ENCODE peak calls at places on chromosomes 3 and 15, in four cellular contexts. E is HCT116, R is GM23338, T is heart left ventricle. N is an unnamed sample. For H3K27me3, the result is how much of the 10 kb centered on the place peaks cover.

GRCh38 chr3:50545781-50546180 is 21.8 kb downstream of the C3orf18 start:
- DNase-seq in E (no peak), R (peak), T (no peak), N (no peak)

GRCh38 chr3:37603722-37604121 is 258.0 kb upstream of the CTDSPL start:
- DNase-seq in E (no peak), R (peak), T (no peak), N (no peak)

GRCh38 chr3:46027736-46028397 is 584 bp upstream of the XCR1 start:
- DNase-seq in E (peak), R (peak), T (no peak), N (no peak)

GRCh38 chr15:49814709-49815108 is 193.9 kb downstream of the DTWD1 start:
- DNase-seq in E (no peak), R (no peak), T (no peak), N (no peak)

GRCh38 chr3:20322085-20322484 is 136.1 kb upstream of the SGO1 start:
- DNase-seq in E (no peak), R (no peak), T (no peak), N (no peak)

GRCh38 chr3:61985020-61985419 is 388.3 kb downstream of the FEZF2 start:
- DNase-seq in E (no peak), R (no peak), T (no peak), N (no peak)

GRCh38 chr3:31213869-31214486 is 318.7 kb upstream of the STT3B start:
- DNase-seq in E (no peak), R (no peak), T (no peak), N (no peak)

GRCh38 chr15:67103869-67104268 is 38.5 kb downstream of the SMAD3 start:
- DNase-seq in E (no peak), R (no peak), T (no peak), N (no peak)

GRCh38 chr3:183500981-183501704 is 54.4 kb downstream of the KLHL6 start:
- DNase-seq in E (no peak), R (no peak), T (no peak), N (no peak)

GRCh38 chr15:67383903-67384302 is 129.3 kb downstream of the IQCH start:
- DNase-seq in E (no peak), R (no peak), T (no peak), N (no peak)

GRCh38 chr3:32500880-32501784 is 1.5 kb downstream of the CMTM6 start:
- DNase-seq in E (no peak), R (peak), T (no peak), N (no peak)

GRCh38 chr15:96330064-96330449 is 443 bp upstream of the NR2F2 start:
- DNase-seq in E (peak), R (peak), T (no peak), N (no peak)

GRCh38 chr3:161371441-161372320 is at the start of gene SPTSSB:
- DNase-seq in E (peak), R (peak), T (peak), N (peak)

GRCh38 chr3:120795017-120795648 is 52.6 kb downstream of the GTF2E1 start:
- DNase-seq in E (peak), R (peak), T (peak), N (peak)

GRCh38 chr3:98359993-98360675 is 6.5 kb downstream of the OR5K4 start:
- DNase-seq in E (peak), R (peak), T (no peak), N (no peak)

GRCh38 chr15:50828610-50829206 is 63.2 kb upstream of the SPPL2A start:
- DNase-seq in E (peak), R (peak), T (no peak), N (peak)

GRCh38 chr3:54235998-54236397 is 113.6 kb downstream of the CACNA2D3 start:
- DNase-seq in E (no peak), R (no peak), T (no peak), N (no peak)

GRCh38 chr15:31369716-31370115 is 43.1 kb downstream of the KLF13 start:
- DNase-seq in E (no peak), R (no peak), T (no peak), N (no peak)

GRCh38 chr15:52528465-52529288 is at the start of gene MYO5A:
- DNase-seq in E (peak), R (peak), T (peak), N (no peak)

GRCh38 chr3:108103040-108103751 is 12.4 kb upstream of the CD47 start:
- DNase-seq in E (no peak), R (peak), T (no peak), N (no peak)

GRCh38 chr3:66609660-66610547 is 109.1 kb upstream of the LRIG1 start:
- DNase-seq in E (no peak), R (peak), T (no peak), N (peak)

GRCh38 chr3:119885746-119886530 is 104.0 kb downstream of the NR1I2 start:
- DNase-seq in E (no peak), R (no peak), T (no peak), N (no peak)

GRCh38 chr15:51076142-51076897 is 18.4 kb downstream of the TNFAIP8L3 start:
- DNase-seq in E (no peak), R (no peak), T (no peak), N (no peak)

GRCh38 chr3:148230473-148230872 is 467.2 kb upstream of the AGTR1 start:
- DNase-seq in E (no peak), R (no peak), T (no peak), N (no peak)

GRCh38 chr3:41808152-41808551 is 153.8 kb downstream of the ULK4 start:
- DNase-seq in E (no peak), R (no peak), T (no peak), N (peak)

GRCh38 chr15:74768771-74769342 is 13.0 kb upstream of the CSK start:
- DNase-seq in E (peak), R (peak), T (peak), N (no peak)

GRCh38 chr15:69014454-69014853 is at the start of gene NOX5:
- DNase-seq in E (no peak), R (no peak), T (no peak), N (no peak)

GRCh38 chr3:72836923-72837322 is 11.3 kb downstream of the SHQ1 start:
- DNase-seq in E (no peak), R (no peak), T (peak), N (no peak)

GRCh38 chr3:112811150-112811884 is 35.3 kb downstream of the CD200R1L start:
- DNase-seq in E (no peak), R (no peak), T (peak), N (no peak)

GRCh38 chr15:50353251-50353998 is 1.6 kb downstream of the GABPB1 start:
- DNase-seq in E (no peak), R (no peak), T (no peak), N (peak)

GRCh38 chr3:51808920-51809319 is 29.9 kb upstream of the IQCF6 start:
- DNase-seq in E (no peak), R (no peak), T (no peak), N (no peak)

GRCh38 chr3:51817375-51817774 is 38.3 kb upstream of the IQCF6 start:
- DNase-seq in E (no peak), R (no peak), T (no peak), N (no peak)

GRCh38 chr3:51815614-51816013 is 36.6 kb upstream of the IQCF6 start:
- DNase-seq in E (no peak), R (no peak), T (no peak), N (no peak)

GRCh38 chr3:51814034-51814433 is 35.0 kb upstream of the IQCF6 start:
- DNase-seq in E (no peak), R (no peak), T (no peak), N (no peak)

DNA sequence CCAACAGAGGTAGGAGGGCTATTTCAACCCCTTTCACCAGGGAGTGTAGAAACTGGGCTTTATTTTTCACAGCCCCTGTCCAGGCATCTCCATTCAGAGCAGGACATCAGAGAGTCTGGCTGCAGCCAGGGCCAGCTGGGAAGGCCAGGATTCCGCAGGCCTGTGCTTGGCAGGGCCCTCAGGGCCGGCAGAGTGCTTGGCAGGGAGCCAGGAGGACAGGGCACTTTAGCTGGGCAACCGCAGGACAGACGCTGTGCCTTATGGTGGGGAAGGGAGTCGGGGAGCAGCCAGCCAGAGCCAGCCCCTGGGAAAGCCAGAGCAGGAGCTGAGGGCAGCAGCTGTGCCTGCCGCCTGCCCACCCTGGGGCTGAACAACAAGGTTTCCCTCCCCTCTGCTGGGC is 34.5 kb upstream of the IQCF6 start:
- DNase-seq in E (no peak), R (no peak), T (peak), N (no peak)
- H3K27me3 ChIP-seq in E (under half), R (under half), T (under half), N (under half)

GRCh38 chr3:14210281-14210670 is 31.7 kb downstream of the LSM3 start:
- DNase-seq in E (no peak), R (no peak), T (no peak), N (no peak)

GRCh38 chr3:14208977-14209394 is 30.4 kb downstream of the LSM3 start:
- DNase-seq in E (no peak), R (no peak), T (no peak), N (no peak)

GRCh38 chr3:14210843-14211594 is 32.4 kb downstream of the LSM3 start:
- DNase-seq in E (no peak), R (no peak), T (no peak), N (peak)

GRCh38 chr3:14208168-14208567 is 29.6 kb downstream of the LSM3 start:
- DNase-seq in E (no peak), R (no peak), T (no peak), N (no peak)

DNA sequence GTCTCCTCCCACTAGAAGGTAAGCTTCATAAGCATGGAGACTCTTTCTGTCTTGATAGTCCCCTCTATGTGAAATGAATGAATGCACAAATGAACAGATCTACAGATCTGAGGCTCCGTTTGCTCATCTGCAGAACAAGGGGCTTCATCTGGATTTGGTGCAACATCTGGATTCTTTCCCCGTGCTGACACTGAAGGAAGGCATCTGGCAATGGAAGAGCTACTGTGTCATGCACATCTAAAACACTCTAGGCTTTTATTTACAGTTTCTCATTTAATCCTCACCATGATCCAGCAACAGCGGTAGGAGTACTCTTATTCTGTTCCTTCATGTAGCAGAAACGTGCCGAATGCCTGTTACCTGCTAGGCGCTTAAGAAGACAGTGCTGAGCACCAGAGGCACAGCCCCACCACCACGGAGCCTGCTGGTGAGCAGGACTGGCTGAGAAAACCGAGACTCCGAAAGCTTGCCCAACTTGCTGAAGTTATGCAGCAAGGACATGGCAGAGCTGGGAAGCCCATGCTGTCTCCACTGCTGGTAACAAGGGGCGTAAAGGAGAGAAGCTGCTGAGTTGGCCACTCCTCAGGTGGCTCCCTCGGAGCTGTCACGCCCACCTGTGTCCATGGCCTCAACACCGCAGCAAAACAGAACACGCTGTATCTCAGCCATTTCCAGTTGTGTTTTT is 31.1 kb downstream of the LSM3 start:
- DNase-seq in E (no peak), R (no peak), T (no peak), N (no peak)
- H3K27me3 ChIP-seq in E (under half), R (under half), T (under half), N (under half)

GRCh38 chr3:13593615-13594014 is 44.7 kb downstream of the FBLN2 start:
- DNase-seq in E (no peak), R (no peak), T (no peak), N (no peak)

GRCh38 chr3:13595001-13595421 is 46.1 kb downstream of the FBLN2 start:
- DNase-seq in E (no peak), R (no peak), T (no peak), N (no peak)

GRCh38 chr3:13595485-13595884 is 46.6 kb downstream of the FBLN2 start:
- DNase-seq in E (no peak), R (peak), T (no peak), N (no peak)

GRCh38 chr3:13596426-13597205 is 47.7 kb downstream of the FBLN2 start:
- DNase-seq in E (no peak), R (no peak), T (no peak), N (no peak)

GRCh38 chr3:13594146-13594545 is 45.2 kb downstream of the FBLN2 start:
- DNase-seq in E (no peak), R (no peak), T (no peak), N (no peak)
- H3K27me3 ChIP-seq in E (under half), R (under half), T (under half), N (under half)

GRCh38 chr3:14804835-14805780 is 13.7 kb upstream of the FGD5 start:
- DNase-seq in E (no peak), R (no peak), T (no peak), N (no peak)
- H3K27me3 ChIP-seq in E (under half), R (under half), T (under half), N (under half)

GRCh38 chr3:167899090-167899489 is 163.6 kb downstream of the SERPINI1 start:
- DNase-seq in E (no peak), R (no peak), T (no peak), N (no peak)

GRCh38 chr3:167901087-167901486 is 165.6 kb downstream of the SERPINI1 start:
- DNase-seq in E (no peak), R (no peak), T (no peak), N (no peak)

GRCh38 chr3:167895178-167895577 is 159.7 kb downstream of the SERPINI1 start:
- DNase-seq in E (no peak), R (no peak), T (no peak), N (no peak)

GRCh38 chr3:167895684-167896083 is 160.2 kb downstream of the SERPINI1 start:
- DNase-seq in E (no peak), R (peak), T (no peak), N (no peak)

GRCh38 chr3:167898091-167898490 is 162.6 kb downstream of the SERPINI1 start:
- DNase-seq in E (no peak), R (no peak), T (no peak), N (no peak)
- H3K27me3 ChIP-seq in E (under half), R (under half), T (under half), N (under half)

DNA sequence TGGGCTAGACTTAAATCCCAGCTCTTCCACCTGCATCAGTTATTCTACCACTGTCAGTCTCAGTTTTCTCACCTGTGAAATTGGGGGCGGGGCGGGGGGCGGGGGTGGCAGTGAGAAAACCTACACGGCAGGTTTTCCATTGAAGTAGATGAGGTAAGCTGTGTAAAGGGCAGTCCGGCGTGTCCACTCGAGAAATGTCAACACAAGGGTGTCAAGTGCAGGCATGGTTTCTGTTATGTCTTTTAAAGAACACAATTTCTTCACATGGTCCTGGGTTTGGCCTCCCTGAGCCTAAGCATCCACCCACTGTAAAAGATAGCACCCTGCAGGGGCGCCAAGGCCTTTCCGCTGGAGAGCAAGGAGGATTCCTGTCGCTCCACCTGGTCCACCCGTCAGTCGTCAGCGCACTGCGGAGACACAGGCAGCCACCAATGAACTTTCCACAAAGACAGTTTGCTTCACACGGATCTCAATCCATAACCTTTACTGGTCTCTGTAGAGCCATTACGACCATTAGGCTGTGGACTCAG is 99.6 kb upstream of the FOXB1 start:
- DNase-seq in E (no peak), R (peak), T (no peak), N (no peak)
- H3K27me3 ChIP-seq in E (half or more), R (under half), T (under half), N (under half)

GRCh38 chr15:28103402-28103801 is 4.3 kb upstream of the OCA2 start:
- DNase-seq in E (no peak), R (no peak), T (no peak), N (no peak)

GRCh38 chr15:28101201-28101600 is 2.1 kb upstream of the OCA2 start:
- DNase-seq in E (no peak), R (no peak), T (no peak), N (no peak)

GRCh38 chr15:28100516-28101195 is 1.5 kb upstream of the OCA2 start:
- DNase-seq in E (no peak), R (no peak), T (no peak), N (no peak)

GRCh38 chr15:28103831-28104230 is 4.7 kb upstream of the OCA2 start:
- DNase-seq in E (no peak), R (no peak), T (no peak), N (no peak)

DNA sequence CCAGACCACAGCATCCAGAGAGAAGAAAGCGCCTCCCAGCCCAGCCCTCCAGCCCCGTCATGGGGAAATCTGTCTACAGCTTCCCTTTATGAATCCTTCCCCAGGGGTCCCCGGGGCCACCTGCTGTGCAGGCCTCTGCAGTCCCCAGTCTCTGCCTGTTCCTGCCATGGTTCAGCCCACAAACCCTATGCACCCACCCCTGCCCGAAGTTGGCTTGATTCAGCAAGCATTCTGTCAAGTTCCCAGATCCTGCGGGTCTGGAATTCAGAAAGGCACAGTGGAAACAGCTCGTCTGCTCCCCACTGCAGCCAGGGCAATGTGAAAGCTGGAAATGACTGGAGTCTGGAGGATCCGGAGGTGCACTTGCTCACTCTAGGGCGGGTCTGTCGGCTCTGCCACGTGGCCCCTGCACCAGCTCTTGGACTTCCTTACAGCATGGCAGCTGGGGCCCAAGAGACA is 2.9 kb upstream of the OCA2 start:
- DNase-seq in E (no peak), R (no peak), T (no peak), N (no peak)
- H3K27me3 ChIP-seq in E (under half), R (half or more), T (under half), N (half or more)

GRCh38 chr15:34726407-34727100 is 28.2 kb downstream of the GJD2 start:
- DNase-seq in E (no peak), R (peak), T (no peak), N (no peak)
- H3K27me3 ChIP-seq in E (under half), R (under half), T (under half), N (under half)

DNA sequence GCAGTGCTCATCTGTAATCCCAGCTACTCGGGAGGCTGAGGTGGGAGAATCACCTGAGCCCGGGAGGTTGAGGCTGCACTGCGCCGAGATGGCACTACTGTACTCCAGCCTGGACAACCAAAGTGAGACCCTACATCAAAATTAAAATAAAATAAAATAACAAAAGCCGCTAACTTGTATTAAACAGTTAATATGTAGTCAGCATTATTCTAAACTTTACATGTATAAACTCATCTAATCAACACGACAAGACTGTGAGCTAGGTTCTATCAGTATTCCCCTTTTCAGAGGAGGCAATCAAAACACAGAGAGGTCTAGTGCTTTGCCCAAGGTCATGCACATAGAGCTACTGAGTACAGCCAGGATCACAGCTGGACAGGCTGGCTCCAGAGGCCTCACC is 111.7 kb upstream of the LINGO1 start:
- DNase-seq in E (no peak), R (no peak), T (no peak), N (no peak)
- H3K27me3 ChIP-seq in E (under half), R (under half), T (under half), N (under half)